ENCODE peak calls at places on chromosomes 3 and 15, in nine cellular contexts. One of them, this sample, is unnamed.

GRCh38 chr3:87196879-87197278 is 30.2 kb upstream of the CHMP2B start:
- DNase-seq in activated B cell treated with CpG ODN at 0.5 μM for 24 hours: no peak
- DNase-seq in activated T-helper 9 cell treated with anti-CD3 and anti-CD28 coated beads, Interleukin-2, amount 50 U/mL, for 16 hours: no peak
- DNase-seq in head of caudate nucleus: no peak
- DNase-seq in right lobe of liver: no peak
- DNase-seq in A172: no peak
- DNase-seq in cerebellum: no peak
- DNase-seq in memory B cell: no peak
- DNase-seq in activated gamma-delta T cell: no peak
- DNase-seq in this sample: no peak

GRCh38 chr3:70053293-70053692 is 53.8 kb downstream of the SAMMSON start:
- DNase-seq in head of caudate nucleus: no peak
- DNase-seq in memory B cell: no peak
- DNase-seq in activated T-helper 9 cell treated with anti-CD3 and anti-CD28 coated beads, Interleukin-2, amount 50 U/mL, for 16 hours: no peak
- DNase-seq in cerebellum: no peak
- DNase-seq in activated B cell treated with CpG ODN at 0.5 μM for 24 hours: no peak
- DNase-seq in A172: peak; percentile 33
- DNase-seq in activated gamma-delta T cell: no peak
- DNase-seq in right lobe of liver: no peak
- DNase-seq in this sample: no peak

GRCh38 chr3:127915937-127916480 is 977 bp downstream of the KBTBD12 start:
- DNase-seq in right lobe of liver: no peak
- DNase-seq in A172: no peak
- DNase-seq in activated gamma-delta T cell: no peak
- DNase-seq in activated B cell treated with CpG ODN at 0.5 μM for 24 hours: no peak
- DNase-seq in head of caudate nucleus: no peak
- DNase-seq in activated T-helper 9 cell treated with anti-CD3 and anti-CD28 coated beads, Interleukin-2, amount 50 U/mL, for 16 hours: no peak
- DNase-seq in cerebellum: peak; percentile 26
- DNase-seq in memory B cell: no peak
- DNase-seq in this sample: no peak

GRCh38 chr15:46170326-46170725 is 535.5 kb downstream of the SQOR start:
- DNase-seq in activated gamma-delta T cell: no peak
- DNase-seq in activated T-helper 9 cell treated with anti-CD3 and anti-CD28 coated beads, Interleukin-2, amount 50 U/mL, for 16 hours: no peak
- DNase-seq in memory B cell: no peak
- DNase-seq in head of caudate nucleus: no peak
- DNase-seq in right lobe of liver: no peak
- DNase-seq in cerebellum: no peak
- DNase-seq in A172: no peak
- DNase-seq in activated B cell treated with CpG ODN at 0.5 μM for 24 hours: no peak
- DNase-seq in this sample: no peak

GRCh38 chr15:32870240-32871033 is 152.6 kb downstream of the GREM1 start:
- DNase-seq in cerebellum: no peak
- DNase-seq in head of caudate nucleus: no peak
- DNase-seq in activated T-helper 9 cell treated with anti-CD3 and anti-CD28 coated beads, Interleukin-2, amount 50 U/mL, for 16 hours: peak; percentile 18
- DNase-seq in A172: peak; percentile 94
- DNase-seq in activated B cell treated with CpG ODN at 0.5 μM for 24 hours: peak; percentile 57
- DNase-seq in activated gamma-delta T cell: no peak
- DNase-seq in right lobe of liver: no peak
- DNase-seq in memory B cell: peak; percentile 49
- DNase-seq in this sample: no peak

GRCh38 chr3:9396301-9396631 is 1.1 kb upstream of the SETD5 start:
- DNase-seq in activated T-helper 9 cell treated with anti-CD3 and anti-CD28 coated beads, Interleukin-2, amount 50 U/mL, for 16 hours: peak; percentile 64
- DNase-seq in activated B cell treated with CpG ODN at 0.5 μM for 24 hours: no peak
- DNase-seq in activated gamma-delta T cell: no peak
- DNase-seq in cerebellum: no peak
- DNase-seq in memory B cell: no peak
- DNase-seq in A172: peak; percentile 98
- DNase-seq in right lobe of liver: no peak
- DNase-seq in head of caudate nucleus: peak; percentile 84
- DNase-seq in this sample: no peak

GRCh38 chr15:28118083-28118482 is 19.0 kb upstream of the OCA2 start:
- DNase-seq in activated gamma-delta T cell: no peak
- DNase-seq in memory B cell: no peak
- DNase-seq in head of caudate nucleus: no peak
- DNase-seq in cerebellum: no peak
- DNase-seq in A172: no peak
- DNase-seq in activated T-helper 9 cell treated with anti-CD3 and anti-CD28 coated beads, Interleukin-2, amount 50 U/mL, for 16 hours: no peak
- DNase-seq in right lobe of liver: no peak
- DNase-seq in activated B cell treated with CpG ODN at 0.5 μM for 24 hours: no peak
- DNase-seq in this sample: no peak

GRCh38 chr3:34571714-34572113 is 773.3 kb downstream of the PDCD6IP start:
- DNase-seq in cerebellum: no peak
- DNase-seq in A172: no peak
- DNase-seq in activated B cell treated with CpG ODN at 0.5 μM for 24 hours: no peak
- DNase-seq in head of caudate nucleus: no peak
- DNase-seq in activated gamma-delta T cell: no peak
- DNase-seq in activated T-helper 9 cell treated with anti-CD3 and anti-CD28 coated beads, Interleukin-2, amount 50 U/mL, for 16 hours: no peak
- DNase-seq in memory B cell: no peak
- DNase-seq in right lobe of liver: no peak
- DNase-seq in this sample: no peak

GRCh38 chr3:102163039-102163817 is 271.6 kb upstream of the ZPLD1 start:
- DNase-seq in activated T-helper 9 cell treated with anti-CD3 and anti-CD28 coated beads, Interleukin-2, amount 50 U/mL, for 16 hours: no peak
- DNase-seq in activated B cell treated with CpG ODN at 0.5 μM for 24 hours: no peak
- DNase-seq in memory B cell: no peak
- DNase-seq in A172: peak; percentile 85
- DNase-seq in right lobe of liver: no peak
- DNase-seq in activated gamma-delta T cell: no peak
- DNase-seq in cerebellum: no peak
- DNase-seq in head of caudate nucleus: no peak
- DNase-seq in this sample: no peak

GRCh38 chr3:5217824-5218595 is 30.5 kb downstream of the EDEM1 start:
- DNase-seq in memory B cell: no peak
- DNase-seq in activated gamma-delta T cell: no peak
- DNase-seq in head of caudate nucleus: peak; percentile 52
- DNase-seq in right lobe of liver: no peak
- DNase-seq in A172: no peak
- DNase-seq in activated T-helper 9 cell treated with anti-CD3 and anti-CD28 coated beads, Interleukin-2, amount 50 U/mL, for 16 hours: no peak
- DNase-seq in cerebellum: no peak
- DNase-seq in activated B cell treated with CpG ODN at 0.5 μM for 24 hours: no peak
- DNase-seq in this sample: no peak

GRCh38 chr3:24315342-24315741 is 179.3 kb downstream of the THRB start:
- DNase-seq in memory B cell: no peak
- DNase-seq in head of caudate nucleus: no peak
- DNase-seq in activated T-helper 9 cell treated with anti-CD3 and anti-CD28 coated beads, Interleukin-2, amount 50 U/mL, for 16 hours: no peak
- DNase-seq in cerebellum: no peak
- DNase-seq in activated B cell treated with CpG ODN at 0.5 μM for 24 hours: no peak
- DNase-seq in right lobe of liver: no peak
- DNase-seq in activated gamma-delta T cell: no peak
- DNase-seq in A172: no peak
- DNase-seq in this sample: no peak

GRCh38 chr15:95162967-95163531 is 931.7 kb downstream of the MCTP2 start:
- DNase-seq in head of caudate nucleus: no peak
- DNase-seq in A172: peak; percentile 40
- DNase-seq in activated B cell treated with CpG ODN at 0.5 μM for 24 hours: no peak
- DNase-seq in right lobe of liver: no peak
- DNase-seq in memory B cell: no peak
- DNase-seq in activated T-helper 9 cell treated with anti-CD3 and anti-CD28 coated beads, Interleukin-2, amount 50 U/mL, for 16 hours: no peak
- DNase-seq in activated gamma-delta T cell: no peak
- DNase-seq in cerebellum: no peak
- DNase-seq in this sample: no peak

GRCh38 chr3:11643212-11644087 is at the start of gene VGLL4:
- DNase-seq in activated T-helper 9 cell treated with anti-CD3 and anti-CD28 coated beads, Interleukin-2, amount 50 U/mL, for 16 hours: peak; percentile 43
- DNase-seq in cerebellum: peak; percentile 81
- DNase-seq in right lobe of liver: peak; percentile 92
- DNase-seq in memory B cell: peak; percentile 29
- DNase-seq in activated gamma-delta T cell: peak; percentile 38
- DNase-seq in head of caudate nucleus: peak; percentile 91
- DNase-seq in A172: peak; percentile 86
- DNase-seq in activated B cell treated with CpG ODN at 0.5 μM for 24 hours: peak; percentile 66
- DNase-seq in this sample: peak; percentile 36

GRCh38 chr3:11774296-11774877 is 72.3 kb downstream of the TAMM41 start:
- DNase-seq in A172: peak; percentile 45
- DNase-seq in right lobe of liver: no peak
- DNase-seq in activated B cell treated with CpG ODN at 0.5 μM for 24 hours: no peak
- DNase-seq in memory B cell: no peak
- DNase-seq in cerebellum: peak; percentile 35
- DNase-seq in activated gamma-delta T cell: no peak
- DNase-seq in head of caudate nucleus: no peak
- DNase-seq in activated T-helper 9 cell treated with anti-CD3 and anti-CD28 coated beads, Interleukin-2, amount 50 U/mL, for 16 hours: no peak
- DNase-seq in this sample: no peak

GRCh38 chr3:160296591-160296990 is 71.4 kb downstream of the C3orf80 start:
- DNase-seq in activated B cell treated with CpG ODN at 0.5 μM for 24 hours: no peak
- DNase-seq in activated T-helper 9 cell treated with anti-CD3 and anti-CD28 coated beads, Interleukin-2, amount 50 U/mL, for 16 hours: no peak
- DNase-seq in head of caudate nucleus: no peak
- DNase-seq in cerebellum: no peak
- DNase-seq in activated gamma-delta T cell: no peak
- DNase-seq in memory B cell: no peak
- DNase-seq in right lobe of liver: no peak
- DNase-seq in A172: no peak
- DNase-seq in this sample: no peak

GRCh38 chr15:92579486-92579885 is 76.1 kb downstream of the FAM174B start:
- DNase-seq in head of caudate nucleus: no peak
- DNase-seq in activated T-helper 9 cell treated with anti-CD3 and anti-CD28 coated beads, Interleukin-2, amount 50 U/mL, for 16 hours: no peak
- DNase-seq in A172: no peak
- DNase-seq in cerebellum: no peak
- DNase-seq in activated gamma-delta T cell: no peak
- DNase-seq in memory B cell: no peak
- DNase-seq in right lobe of liver: no peak
- DNase-seq in activated B cell treated with CpG ODN at 0.5 μM for 24 hours: no peak
- DNase-seq in this sample: no peak

GRCh38 chr3:25572919-25573385 is 91.8 kb downstream of the TOP2B start:
- DNase-seq in activated B cell treated with CpG ODN at 0.5 μM for 24 hours: no peak
- DNase-seq in activated gamma-delta T cell: no peak
- DNase-seq in A172: peak; percentile 86
- DNase-seq in activated T-helper 9 cell treated with anti-CD3 and anti-CD28 coated beads, Interleukin-2, amount 50 U/mL, for 16 hours: no peak
- DNase-seq in right lobe of liver: no peak
- DNase-seq in memory B cell: no peak
- DNase-seq in cerebellum: peak; percentile 8
- DNase-seq in head of caudate nucleus: no peak
- DNase-seq in this sample: no peak

GRCh38 chr3:71916747-71917369 is 131.9 kb upstream of the PROK2 start:
- DNase-seq in right lobe of liver: no peak
- DNase-seq in A172: no peak
- DNase-seq in activated T-helper 9 cell treated with anti-CD3 and anti-CD28 coated beads, Interleukin-2, amount 50 U/mL, for 16 hours: no peak
- DNase-seq in activated gamma-delta T cell: no peak
- DNase-seq in activated B cell treated with CpG ODN at 0.5 μM for 24 hours: no peak
- DNase-seq in head of caudate nucleus: peak; percentile 46
- DNase-seq in memory B cell: no peak
- DNase-seq in cerebellum: no peak
- DNase-seq in this sample: no peak

GRCh38 chr3:72317491-72317890 is 530.8 kb downstream of the SHQ1 start:
- DNase-seq in right lobe of liver: peak; percentile 67
- DNase-seq in memory B cell: no peak
- DNase-seq in activated gamma-delta T cell: no peak
- DNase-seq in cerebellum: no peak
- DNase-seq in activated B cell treated with CpG ODN at 0.5 μM for 24 hours: no peak
- DNase-seq in activated T-helper 9 cell treated with anti-CD3 and anti-CD28 coated beads, Interleukin-2, amount 50 U/mL, for 16 hours: no peak
- DNase-seq in head of caudate nucleus: no peak
- DNase-seq in A172: no peak
- DNase-seq in this sample: no peak